ENCODE peak calls at places on chromosomes 1 and 21, in seven cellular contexts. D is non-pigmented ciliary epithelial cell, S is left lung, F is Caki2, Y is iris pigment epithelial cell, E is RCC 7860, Z is NCI-H460. H is an unnamed sample.

GRCh38 chr1:10424034-10424433 is 6.2 kb upstream of the CENPS start:
- DNase-seq in E (no peak), F (no peak), Y (peak; percentile 61), S (no peak), Z (no peak), D (no peak), H (no peak)

GRCh38 chr21:42645211-42646075 is 8.0 kb upstream of the PDE9A start:
- DNase-seq in Z (no peak), D (no peak), S (no peak), F (no peak), Y (no peak), E (no peak), H (no peak)

GRCh38 chr1:219347843-219348475 is 174.3 kb downstream of the LYPLAL1 start:
- DNase-seq in Y (no peak), E (no peak), F (no peak), Z (no peak), D (no peak), S (peak; percentile 32), H (no peak)

GRCh38 chr1:9435854-9436253 is 103.4 kb upstream of the SLC25A33 start:
- DNase-seq in Z (no peak), S (no peak), F (no peak), E (no peak), Y (no peak), D (no peak), H (no peak)

GRCh38 chr1:19450811-19451564 is 34.4 kb downstream of the CAPZB start:
- DNase-seq in Z (peak; percentile 17), E (peak; percentile 84), S (no peak), F (peak; percentile 57), D (peak; percentile 91), Y (peak; percentile 97), H (peak; percentile 67)

GRCh38 chr1:230863449-230863848 is 4.9 kb downstream of the C1orf198 start:
- DNase-seq in E (no peak), F (no peak), D (no peak), Y (no peak), Z (no peak), S (peak; percentile 84), H (no peak)

GRCh38 chr1:157431751-157432150 is 120.6 kb downstream of the FCRL5 start:
- DNase-seq in S (no peak), E (peak; percentile 59), F (no peak), Z (no peak), D (peak; percentile 50), Y (peak; percentile 61), H (peak; percentile 49)

GRCh38 chr1:86197206-86197855 is 40.8 kb upstream of the COL24A1 start:
- DNase-seq in D (no peak), Y (no peak), Z (no peak), E (no peak), F (no peak), S (no peak), H (no peak)

GRCh38 chr1:26225033-26225831 is 8.8 kb upstream of the CEP85 start:
- DNase-seq in Z (no peak), Y (peak; percentile 32), E (no peak), D (no peak), F (no peak), S (peak; percentile 82), H (no peak)

GRCh38 chr1:228164561-228165371 is 838 bp upstream of the IBA57 start:
- DNase-seq in E (no peak), F (no peak), D (no peak), Z (no peak), S (no peak), Y (no peak), H (no peak)

GRCh38 chr1:46539968-46540367 is 11.5 kb downstream of the KNCN start:
- DNase-seq in E (peak; percentile 31), F (no peak), D (no peak), Z (no peak), S (no peak), Y (peak; percentile 77), H (peak; percentile 80)

GRCh38 chr1:63592536-63593302 is 492 bp upstream of the PGM1 start:
- DNase-seq in S (no peak), E (peak; percentile 59), Y (no peak), D (no peak), F (no peak), Z (no peak), H (peak; percentile 66)

GRCh38 chr1:32933742-32934322 is 30.8 kb downstream of the RNF19B start:
- DNase-seq in S (no peak), D (no peak), F (peak; percentile 85), E (peak; percentile 93), Z (no peak), Y (peak; percentile 29), H (no peak)

GRCh38 chr1:112956503-112957132 is 622 bp upstream of the SLC16A1 start:
- DNase-seq in F (no peak), Y (peak; percentile 48), E (peak; percentile 13), Z (no peak), D (no peak), S (peak; percentile 34), H (no peak)

GRCh38 chr1:89724369-89725015 is 91.6 kb downstream of the LRRC8C start:
- DNase-seq in Y (peak; percentile 56), D (no peak), E (peak; percentile 23), F (no peak), Z (no peak), S (peak; percentile 40), H (peak; percentile 34)

GRCh38 chr1:65581120-65581519 is 160.7 kb downstream of the LEPR start:
- DNase-seq in E (no peak), Y (peak; percentile 23), S (no peak), F (no peak), D (no peak), Z (no peak), H (no peak)

GRCh38 chr21:28699591-28700259 is 293.0 kb downstream of the LTN1 start:
- DNase-seq in E (no peak), F (no peak), Z (no peak), D (no peak), Y (no peak), S (no peak), H (no peak)

H was measured in RKO.